ENCODE peak calls at places on chromosomes 5 and 9, in five cellular contexts. One of them, this sample, is unnamed.

GRCh38 chr5:180343110-180343845 is 9.9 kb downstream of the GFPT2 start:
- DNase-seq in uterus: no peak
- DNase-seq in A549: no peak
- DNase-seq in psoas muscle: no peak
- DNase-seq in BE2C: no peak
- DNase-seq in this sample: no peak

GRCh38 chr9:18268381-18268780 is 205.6 kb upstream of the ADAMTSL1 start:
- DNase-seq in uterus: no peak
- DNase-seq in A549: no peak
- DNase-seq in psoas muscle: no peak
- DNase-seq in BE2C: no peak
- DNase-seq in this sample: no peak

GRCh38 chr5:56561455-56561854 is 253.9 kb upstream of the MAP3K1 start:
- DNase-seq in uterus: no peak
- DNase-seq in A549: no peak
- DNase-seq in psoas muscle: no peak
- DNase-seq in BE2C: no peak
- DNase-seq in this sample: no peak

GRCh38 chr9:132244582-132245455 is 83.0 kb downstream of the NTNG2 start:
- DNase-seq in uterus: peak
- DNase-seq in A549: no peak
- DNase-seq in psoas muscle: peak
- DNase-seq in BE2C: peak
- DNase-seq in this sample: no peak

GRCh38 chr5:9498541-9499497 is 47.1 kb downstream of the SEMA5A start:
- DNase-seq in uterus: no peak
- DNase-seq in A549: peak
- DNase-seq in psoas muscle: no peak
- DNase-seq in BE2C: peak
- DNase-seq in this sample: no peak

GRCh38 chr5:83721878-83722779 is 1.5 kb upstream of the HAPLN1 start:
- DNase-seq in uterus: no peak
- DNase-seq in A549: peak
- DNase-seq in psoas muscle: no peak
- DNase-seq in BE2C: peak
- DNase-seq in this sample: no peak

GRCh38 chr5:122311400-122311887 is 593 bp upstream of the SNCAIP start:
- DNase-seq in uterus: peak
- DNase-seq in A549: no peak
- DNase-seq in psoas muscle: no peak
- DNase-seq in BE2C: no peak
- DNase-seq in this sample: no peak

GRCh38 chr5:1035421-1036405 is 27.1 kb downstream of the NKD2 start:
- DNase-seq in uterus: no peak
- DNase-seq in A549: no peak
- DNase-seq in psoas muscle: peak
- DNase-seq in BE2C: peak
- DNase-seq in this sample: no peak

GRCh38 chr9:130986311-130986940 is 22.5 kb upstream of the LAMC3 start:
- DNase-seq in uterus: no peak
- DNase-seq in A549: no peak
- DNase-seq in psoas muscle: no peak
- DNase-seq in BE2C: no peak
- DNase-seq in this sample: no peak

GRCh38 chr9:134360180-134360759 is 34.0 kb downstream of the RXRA start:
- DNase-seq in uterus: no peak
- DNase-seq in A549: no peak
- DNase-seq in psoas muscle: no peak
- DNase-seq in BE2C: no peak
- DNase-seq in this sample: no peak
- TF ChIP-seq CTCF in uterus: no peak
- TF ChIP-seq CTCF in A549: no peak
- TF ChIP-seq CTCF in psoas muscle: no peak
- TF ChIP-seq CTCF in BE2C: no peak
- TF ChIP-seq CTCF in this sample: no peak

GRCh38 chr5:6675784-6676499 is 37.3 kb upstream of the TENT4A start:
- DNase-seq in uterus: no peak
- DNase-seq in A549: peak
- DNase-seq in psoas muscle: no peak
- DNase-seq in BE2C: no peak
- DNase-seq in this sample: no peak
- TF ChIP-seq CTCF in uterus: no peak
- TF ChIP-seq CTCF in A549: no peak
- TF ChIP-seq CTCF in psoas muscle: no peak
- TF ChIP-seq CTCF in BE2C: no peak
- TF ChIP-seq CTCF in this sample: no peak

DNA sequence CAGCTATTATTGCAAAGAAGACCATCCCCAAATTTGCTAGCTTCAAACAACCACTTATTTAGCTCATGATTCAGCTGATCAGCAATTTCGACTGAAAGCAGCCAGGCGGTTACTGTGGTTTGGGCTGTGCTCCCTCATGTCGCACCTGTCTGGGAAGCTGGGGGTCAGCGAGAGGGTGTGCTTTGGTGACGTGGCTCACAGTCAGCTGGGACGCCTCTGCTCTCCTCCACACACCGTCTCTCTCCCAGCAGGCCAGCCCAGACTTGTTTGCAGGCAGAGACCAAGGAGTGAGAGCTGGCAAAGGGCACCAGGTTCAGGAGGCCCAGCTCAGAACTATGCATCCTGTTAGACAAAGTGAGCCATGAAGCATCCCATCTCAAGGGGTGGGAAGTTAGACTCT is 140.9 kb downstream of the SYK start:
- DNase-seq in uterus: no peak
- DNase-seq in A549: no peak
- DNase-seq in psoas muscle: no peak
- DNase-seq in BE2C: no peak
- DNase-seq in this sample: no peak
- TF ChIP-seq CTCF in uterus: no peak
- TF ChIP-seq CTCF in A549: no peak
- TF ChIP-seq CTCF in psoas muscle: no peak
- TF ChIP-seq CTCF in BE2C: no peak
- TF ChIP-seq CTCF in this sample: no peak

GRCh38 chr5:61931236-61931635 is 374.8 kb upstream of the KIF2A start:
- DNase-seq in uterus: no peak
- DNase-seq in A549: no peak
- DNase-seq in psoas muscle: no peak
- DNase-seq in BE2C: no peak
- DNase-seq in this sample: no peak

DNA sequence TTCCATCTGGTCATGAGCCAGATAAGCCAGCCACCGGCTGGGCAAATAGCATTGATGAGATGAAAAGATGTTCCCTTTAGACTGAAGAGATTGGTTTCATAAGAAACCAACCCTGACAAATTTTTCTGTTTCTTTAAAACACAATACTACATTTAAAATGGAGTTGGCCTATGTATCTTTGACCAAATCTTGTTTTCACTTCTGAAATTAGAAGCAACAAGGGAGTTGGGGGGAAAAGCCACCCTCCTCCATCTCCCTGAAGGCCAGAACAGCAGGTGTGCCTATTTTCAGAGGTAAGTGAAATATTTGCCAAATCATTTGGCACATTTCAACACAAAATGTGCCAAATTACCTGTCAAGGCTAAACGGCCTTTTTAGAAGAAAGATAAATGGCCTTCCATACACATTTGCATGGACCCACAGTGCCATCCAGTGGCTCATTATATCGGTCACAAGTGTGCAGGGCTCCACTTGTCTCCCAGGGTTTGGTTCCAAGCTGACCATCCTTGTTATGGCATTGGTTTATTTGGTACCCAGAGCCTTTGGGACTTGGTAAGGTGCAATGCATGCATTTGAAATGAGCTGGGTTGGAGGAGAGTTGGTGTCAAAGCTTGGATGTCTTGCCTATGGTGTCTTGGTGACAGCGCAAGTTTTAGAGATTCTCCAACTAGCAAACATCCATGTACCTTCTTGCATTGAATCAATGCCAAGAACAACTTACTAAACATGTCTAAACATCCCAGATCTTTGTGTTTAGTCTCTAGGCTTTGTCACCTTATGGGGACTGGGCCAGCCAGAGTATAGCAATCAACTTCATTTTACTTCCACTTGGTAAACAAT is 372.0 kb upstream of the KIF2A start:
- DNase-seq in uterus: no peak
- DNase-seq in A549: peak
- DNase-seq in psoas muscle: no peak
- DNase-seq in BE2C: peak
- DNase-seq in this sample: no peak
- TF ChIP-seq CTCF in uterus: peak
- TF ChIP-seq CTCF in A549: peak
- TF ChIP-seq CTCF in psoas muscle: peak
- TF ChIP-seq CTCF in BE2C: peak
- TF ChIP-seq CTCF in this sample: no peak

GRCh38 chr5:68409259-68409658 is 193.7 kb downstream of the PIK3R1 start:
- DNase-seq in uterus: no peak
- DNase-seq in A549: no peak
- DNase-seq in psoas muscle: no peak
- DNase-seq in BE2C: no peak
- DNase-seq in this sample: no peak
- TF ChIP-seq CTCF in uterus: no peak
- TF ChIP-seq CTCF in A549: no peak
- TF ChIP-seq CTCF in psoas muscle: no peak
- TF ChIP-seq CTCF in BE2C: no peak
- TF ChIP-seq CTCF in this sample: no peak